ENCODE peak calls at places on chromosomes 7 and 10, in ten cellular contexts. P is lung, Q is cardiac muscle cell, S is small intestine, Z is pancreas, E is HCT116, T is prostate gland, F is kidney, H is A549, M is psoas muscle. K is an unnamed sample. For H3K9me3, the result is how much of the 10 kb centered on the place peaks cover.

GRCh38 chr7:98202367-98203195 is 8.7 kb upstream of the BHLHA15 start:
- DNase-seq in P (no peak), Q (no peak), S (peak), Z (no peak), E (no peak), T (no peak), F (no peak), H (no peak), M (no peak), K (no peak)

GRCh38 chr7:127644484-127644883 is 7.5 kb upstream of the SND1 start:
- DNase-seq in P (no peak), Q (peak), S (no peak), Z (no peak), E (no peak), T (no peak), F (no peak), H (no peak), M (no peak), K (no peak)

GRCh38 chr10:27525819-27526218 is 21.7 kb downstream of the RAB18 start:
- DNase-seq in P (no peak), Q (peak), S (no peak), Z (no peak), E (no peak), T (no peak), F (no peak), H (peak), M (no peak), K (no peak)

GRCh38 chr7:143248781-143249354 is 14.4 kb upstream of the GSTK1 start:
- DNase-seq in P (no peak), Q (peak), S (peak), Z (no peak), E (no peak), T (no peak), F (no peak), H (no peak), M (no peak), K (no peak)

GRCh38 chr7:106329971-106330733 is 45.4 kb upstream of the NAMPT start:
- DNase-seq in P (no peak), Q (peak), S (no peak), Z (no peak), E (no peak), T (no peak), F (no peak), H (no peak), M (no peak), K (no peak)

GRCh38 chr7:16670021-16670420 is 24.0 kb downstream of the BZW2 start:
- DNase-seq in P (no peak), Q (peak), S (no peak), Z (no peak), E (no peak), T (no peak), F (no peak), H (no peak), M (no peak), K (no peak)

GRCh38 chr7:128863433-128863989 is 855 bp downstream of the ATP6V1F start:
- DNase-seq in P (peak), Q (peak), S (peak), Z (peak), E (peak), T (peak), F (no peak), H (peak), M (peak), K (no peak)

GRCh38 chr10:131058799-131059198 is 252.7 kb downstream of the TCERG1L start:
- DNase-seq in P (no peak), Q (no peak), S (no peak), Z (no peak), E (no peak), T (no peak), F (no peak), H (no peak), M (no peak), K (no peak)

GRCh38 chr7:43612599-43613589 is 30.0 kb downstream of the STK17A start:
- DNase-seq in P (no peak), Q (peak), S (no peak), Z (no peak), E (no peak), T (no peak), F (no peak), H (no peak), M (no peak), K (no peak)

GRCh38 chr10:34297551-34298370 is 517.3 kb downstream of the PARD3 start:
- DNase-seq in P (no peak), Q (no peak), S (peak), Z (no peak), E (no peak), T (no peak), F (no peak), H (no peak), M (no peak), K (no peak)

GRCh38 chr7:42226354-42226941 is 10.6 kb downstream of the GLI3 start:
- DNase-seq in P (no peak), Q (peak), S (no peak), Z (no peak), E (no peak), T (no peak), F (no peak), H (no peak), M (no peak), K (no peak)
- H3K27ac ChIP-seq in P (no peak), Q (no peak), S (no peak), Z (no peak), E (no peak), T (no peak), F (no peak), H (no peak), M (no peak), K (no peak)

DNA sequence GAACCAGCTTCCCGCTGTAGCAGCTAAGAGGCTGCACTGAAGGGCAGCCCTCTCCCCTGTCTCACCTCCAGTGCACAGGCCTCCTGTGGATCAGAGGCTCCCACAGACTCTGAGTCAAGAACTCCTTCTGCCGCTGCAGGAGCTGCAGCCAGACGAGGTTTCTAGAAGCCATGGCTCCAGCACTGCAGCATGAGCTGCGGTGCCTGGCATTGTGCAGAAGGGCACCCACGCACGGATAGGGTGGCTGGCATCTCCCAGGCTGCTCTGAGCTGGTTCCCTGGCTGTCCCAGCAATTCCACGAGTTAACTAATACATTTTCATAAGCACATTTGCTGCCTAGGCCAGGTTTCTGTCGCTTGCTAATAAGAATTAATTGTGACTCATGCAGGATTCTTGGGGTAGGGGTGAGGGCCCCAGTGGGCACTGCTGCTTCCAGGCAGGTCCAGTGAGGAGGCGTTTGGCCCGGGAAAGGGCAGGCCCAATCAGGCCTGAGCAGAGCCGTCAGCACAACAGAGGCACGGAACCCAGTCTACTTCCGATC is 594.2 kb downstream of the DNAJB6 start:
- DNase-seq in P (no peak), Q (no peak), S (no peak), Z (no peak), E (no peak), T (no peak), F (no peak), H (no peak), M (no peak), K (no peak)
- H3K9me3 ChIP-seq in P (under half), Q (under half), S (under half), Z (under half), E (under half), T (under half), F (under half), H (under half), M (under half), K (under half)

GRCh38 chr10:59319854-59320253 is 42.5 kb downstream of the FAM13C start:
- DNase-seq in P (no peak), Q (no peak), S (no peak), Z (no peak), E (peak), T (no peak), F (no peak), H (no peak), M (no peak), K (no peak)
- H3K27ac ChIP-seq in P (no peak), Q (no peak), S (no peak), Z (no peak), E (no peak), T (peak), F (no peak), H (no peak), M (no peak), K (no peak)

DNA sequence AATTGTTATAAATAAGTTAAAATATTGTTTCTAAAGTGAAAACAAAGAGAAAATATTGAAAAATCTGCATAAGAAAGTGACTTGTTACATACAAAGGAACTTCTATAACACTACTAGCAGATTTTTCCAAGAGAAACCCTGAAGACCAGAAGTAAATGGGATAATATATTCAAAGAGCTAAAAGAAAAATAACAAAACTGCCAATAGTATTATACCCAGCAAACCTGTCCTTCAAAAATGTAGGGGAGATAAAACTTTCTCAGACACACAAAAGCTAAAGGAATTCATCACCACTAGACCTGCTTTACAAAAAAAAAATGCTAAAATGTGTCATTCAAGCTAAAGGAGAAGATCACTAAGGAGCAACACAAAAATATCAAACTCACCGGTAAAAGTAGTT is 17.0 kb downstream of the CADPS2 start:
- DNase-seq in P (no peak), Q (no peak), S (no peak), Z (no peak), E (no peak), T (no peak), F (no peak), H (no peak), M (no peak), K (no peak)
- H3K9me3 ChIP-seq in P (under half), Q (under half), S (under half), Z (under half), E (under half), T (under half), F (under half), H (under half), M (under half), K (under half)

GRCh38 chr7:63039882-63040281 is 958.8 kb upstream of the ZNF722 start:
- DNase-seq in P (no peak), Q (no peak), S (no peak), Z (no peak), E (no peak), T (no peak), F (no peak), H (no peak), M (no peak), K (no peak)
- H3K27ac ChIP-seq in P (no peak), Q (no peak), S (no peak), Z (no peak), E (no peak), T (no peak), F (no peak), H (no peak), M (no peak), K (no peak)

GRCh38 chr7:126227643-126228042 is 1025.1 kb downstream of the GRM8 start:
- DNase-seq in P (no peak), Q (no peak), S (no peak), Z (no peak), E (no peak), T (no peak), F (no peak), H (no peak), M (no peak), K (no peak)

GRCh38 chr7:126228356-126229061 is 1024.2 kb downstream of the GRM8 start:
- DNase-seq in P (no peak), Q (no peak), S (no peak), Z (no peak), E (no peak), T (no peak), F (no peak), H (no peak), M (no peak), K (no peak)

GRCh38 chr7:126227055-126227454 is 1025.7 kb downstream of the GRM8 start:
- DNase-seq in P (no peak), Q (no peak), S (no peak), Z (no peak), E (no peak), T (no peak), F (no peak), H (no peak), M (no peak), K (no peak)

GRCh38 chr7:126222782-126223181 is 1030.0 kb downstream of the GRM8 start:
- DNase-seq in P (no peak), Q (no peak), S (no peak), Z (no peak), E (no peak), T (no peak), F (no peak), H (no peak), M (no peak), K (no peak)
- H3K9me3 ChIP-seq in P (under half), Q (under half), S (under half), Z (under half), E (under half), T (under half), F (under half), H (under half), M (under half), K (under half)

DNA sequence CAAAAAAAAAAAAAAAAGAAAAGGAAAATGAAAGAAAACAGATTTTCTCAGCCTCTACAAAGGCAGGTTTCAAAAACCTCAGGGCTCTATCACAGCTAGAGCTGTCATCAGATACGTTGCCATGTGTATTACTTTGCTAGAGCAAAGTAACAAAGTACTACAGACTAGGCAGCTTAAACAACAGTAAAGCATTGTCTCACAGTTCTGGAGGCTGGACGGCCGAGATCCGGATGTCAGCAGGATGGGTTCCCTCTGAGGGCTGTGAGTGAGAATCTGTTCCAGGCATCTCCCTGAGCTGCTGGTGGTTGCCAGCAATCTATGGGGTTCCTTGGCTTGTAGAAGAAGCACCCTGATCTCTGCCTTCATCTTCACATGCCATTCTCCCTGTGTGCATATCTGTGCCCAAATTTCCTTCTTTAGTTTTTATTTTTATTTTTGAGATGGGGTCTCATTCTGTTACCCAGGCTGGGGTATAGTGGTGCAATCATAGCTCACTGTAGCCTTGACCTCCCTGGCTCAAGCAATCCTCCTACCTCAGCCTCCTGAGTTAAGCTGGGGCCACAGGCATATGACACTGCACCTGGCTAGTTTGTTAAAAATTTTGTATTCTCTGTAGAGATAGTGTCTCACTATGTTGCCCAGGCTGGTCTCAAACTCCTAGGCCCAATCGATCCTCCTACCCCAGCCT is 48.9 kb upstream of the KDM7A start:
- DNase-seq in P (no peak), Q (peak), S (peak), Z (no peak), E (no peak), T (no peak), F (no peak), H (no peak), M (no peak), K (no peak)
- H3K27ac ChIP-seq in P (no peak), Q (no peak), S (no peak), Z (no peak), E (no peak), T (no peak), F (no peak), H (no peak), M (no peak), K (no peak)

DNA sequence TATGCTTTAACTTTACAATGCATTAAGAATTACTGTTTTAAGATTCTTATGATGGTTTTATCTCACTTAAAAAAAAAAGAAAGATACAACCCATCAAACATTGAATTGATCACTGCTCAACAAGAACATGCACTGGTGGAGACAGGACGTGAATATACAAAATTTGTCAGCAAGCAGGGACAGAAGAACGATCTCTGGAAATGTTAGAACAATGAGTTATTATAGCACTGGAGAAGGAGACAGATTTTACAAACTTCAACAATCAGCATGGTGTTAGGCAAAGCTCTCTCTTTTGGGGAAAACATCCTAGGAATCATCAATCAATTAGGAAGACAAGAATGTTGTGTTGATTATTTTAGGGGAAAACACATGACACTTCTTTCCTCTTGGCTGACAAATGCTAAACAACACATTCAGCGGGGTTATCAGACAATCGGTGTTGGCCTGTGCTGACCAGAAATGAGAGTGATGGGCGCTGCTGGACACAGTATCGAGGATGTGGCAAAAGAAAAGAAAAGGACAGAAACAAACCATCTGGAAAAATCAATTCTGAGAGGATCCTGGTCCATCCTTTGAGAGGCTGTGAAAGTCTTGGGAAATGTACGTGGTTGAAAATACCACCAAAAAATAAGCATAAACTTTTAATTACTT is 103.9 kb downstream of the RAPGEF5 start:
- DNase-seq in P (no peak), Q (no peak), S (no peak), Z (no peak), E (no peak), T (no peak), F (no peak), H (no peak), M (no peak), K (no peak)
- H3K9me3 ChIP-seq in P (under half), Q (under half), S (under half), Z (under half), E (under half), T (under half), F (under half), H (under half), M (under half), K (under half)

GRCh38 chr10:91528768-91529167 is 104.1 kb downstream of the PPP1R3C start:
- DNase-seq in P (no peak), Q (no peak), S (peak), Z (peak), E (no peak), T (no peak), F (no peak), H (no peak), M (no peak), K (no peak)

GRCh38 chr10:91525939-91526712 is 106.7 kb downstream of the PPP1R3C start:
- DNase-seq in P (no peak), Q (peak), S (no peak), Z (peak), E (no peak), T (no peak), F (peak), H (no peak), M (no peak), K (no peak)

DNA sequence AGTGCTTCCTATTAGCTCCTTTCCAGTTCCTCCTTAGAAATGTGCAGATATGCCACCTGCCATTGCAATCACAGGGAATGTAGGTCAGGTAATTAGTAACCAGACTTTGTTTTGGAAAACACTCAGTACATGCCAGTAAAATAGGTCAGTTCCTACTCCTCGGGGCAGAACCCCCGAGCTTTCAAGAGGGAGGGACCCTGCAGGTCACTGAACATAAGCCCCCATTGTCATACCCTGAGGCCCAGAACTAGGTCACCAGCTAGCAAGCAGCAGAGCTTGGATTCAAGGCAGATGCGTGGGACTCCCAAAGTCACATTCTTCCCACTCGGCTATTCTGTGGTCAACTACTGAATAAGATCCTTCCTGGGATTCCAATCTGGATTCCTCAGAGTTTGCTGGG is 104.8 kb downstream of the PPP1R3C start:
- DNase-seq in P (no peak), Q (no peak), S (peak), Z (peak), E (no peak), T (no peak), F (no peak), H (no peak), M (no peak), K (no peak)
- H3K27ac ChIP-seq in P (no peak), Q (no peak), S (no peak), Z (peak), E (no peak), T (no peak), F (peak), H (no peak), M (peak), K (no peak)

DNA sequence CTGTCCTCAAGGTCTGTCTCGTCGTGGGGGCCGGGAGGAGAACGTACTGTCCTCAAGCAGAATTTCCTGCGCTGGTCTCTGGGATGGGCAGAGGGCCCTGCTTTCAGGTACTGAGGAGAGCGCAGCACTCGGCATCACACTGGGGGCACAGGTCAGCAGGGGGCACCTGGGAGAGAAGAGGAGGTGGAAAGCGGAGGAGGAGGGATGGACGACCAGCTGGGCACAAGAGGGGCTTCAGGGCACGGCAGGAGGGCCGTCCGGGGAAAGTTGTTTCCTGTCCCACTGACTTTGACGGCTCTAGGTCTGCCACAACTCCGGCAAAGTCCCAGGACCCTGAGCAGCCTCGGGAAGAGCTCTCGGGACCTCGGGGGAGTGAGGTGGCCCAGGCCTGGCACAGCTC is 536.9 kb downstream of the DNAJB6 start:
- DNase-seq in P (no peak), Q (no peak), S (no peak), Z (no peak), E (no peak), T (no peak), F (no peak), H (no peak), M (no peak), K (peak)
- H3K9me3 ChIP-seq in P (under half), Q (under half), S (under half), Z (under half), E (under half), T (under half), F (under half), H (under half), M (under half), K (under half)